ENCODE peak calls at places on chromosomes 12 and 14, in four cellular contexts. U is CD4-positive, alpha-beta T cell; G is psoas muscle; P is Panc1. K is an unnamed sample.

GRCh38 chr12:55925371-55925770 is 2.3 kb downstream of the PYM1 start:
- DNase-seq in U (no peak), G (no peak), P (no peak), K (no peak)

GRCh38 chr14:35285168-35285990 is 6.8 kb upstream of the PSMA6 start:
- DNase-seq in U (no peak), G (no peak), P (no peak), K (no peak)

GRCh38 chr14:98915625-98916024 is 356.4 kb downstream of the BCL11B start:
- DNase-seq in U (no peak), G (no peak), P (no peak), K (no peak)

GRCh38 chr14:69643430-69644200 is 32.2 kb downstream of the SUSD6 start:
- DNase-seq in U (peak), G (peak), P (peak), K (peak)

GRCh38 chr14:104186575-104186974 is 48.2 kb downstream of the KIF26A start:
- DNase-seq in U (no peak), G (no peak), P (no peak), K (no peak)

GRCh38 chr12:116945901-116946550 is 35.3 kb downstream of the FBXW8 start:
- DNase-seq in U (no peak), G (no peak), P (no peak), K (no peak)

GRCh38 chr12:83027021-83027723 is 340.5 kb downstream of the TMTC2 start:
- DNase-seq in U (no peak), G (no peak), P (no peak), K (no peak)

GRCh38 chr14:76936483-76936882 is 92.0 kb downstream of the IRF2BPL start:
- DNase-seq in U (no peak), G (peak), P (no peak), K (no peak)

GRCh38 chr14:61321385-61322010 is at the start of gene PRKCH:
- DNase-seq in U (peak), G (peak), P (no peak), K (no peak)

GRCh38 chr14:65555358-65555757 is 142.8 kb downstream of the FUT8 start:
- DNase-seq in U (no peak), G (no peak), P (no peak), K (no peak)

GRCh38 chr12:87233636-87234035 is 795.6 kb downstream of the C12orf50 start:
- DNase-seq in U (no peak), G (no peak), P (no peak), K (no peak)

GRCh38 chr14:90454041-90455000 is 57.5 kb downstream of the CALM1 start:
- DNase-seq in U (no peak), G (peak), P (no peak), K (no peak)

GRCh38 chr12:56411781-56412639 is 37.2 kb downstream of the TIMELESS start:
- DNase-seq in U (no peak), G (no peak), P (no peak), K (no peak)

GRCh38 chr12:67909681-67910080 is 79.6 kb upstream of the IFNG-AS1 start:
- DNase-seq in U (no peak), G (no peak), P (no peak), K (no peak)

GRCh38 chr14:77872152-77872551 is 72.2 kb downstream of the ADCK1 start:
- DNase-seq in U (no peak), G (no peak), P (no peak), K (no peak)

GRCh38 chr12:5487971-5488955 is 56.4 kb downstream of the NTF3 start:
- DNase-seq in U (no peak), G (no peak), P (no peak), K (no peak)

GRCh38 chr14:90184571-90185266 is 71.6 kb upstream of the PSMC1 start:
- DNase-seq in U (no peak), G (no peak), P (no peak), K (no peak)

GRCh38 chr12:79691299-79692248 is 810 bp upstream of the PAWR start:
- DNase-seq in U (no peak), G (no peak), P (peak), K (no peak)

GRCh38 chr12:48853228-48853688 is 1.3 kb upstream of the DDX23 start:
- DNase-seq in U (peak), G (peak), P (peak), K (peak)

GRCh38 chr12:114770323-114770722 is 86.3 kb upstream of the TBX3 start:
- DNase-seq in U (no peak), G (no peak), P (no peak), K (no peak)

GRCh38 chr14:31426663-31427062 is 6.3 kb upstream of the HEATR5A start:
- DNase-seq in U (no peak), G (no peak), P (no peak), K (no peak)

GRCh38 chr12:53388932-53389331 is 9.0 kb downstream of the SP1 start:
- DNase-seq in U (no peak), G (no peak), P (no peak), K (no peak)

GRCh38 chr14:32102152-32102787 is 25.2 kb downstream of the ARHGAP5 start:
- DNase-seq in U (no peak), G (no peak), P (no peak), K (no peak)

GRCh38 chr12:108576660-108577234 is 14.4 kb downstream of the ISCU start:
- DNase-seq in U (no peak), G (no peak), P (no peak), K (no peak)

GRCh38 chr12:3777206-3777809 is 24.4 kb upstream of the CRACR2A start:
- DNase-seq in U (no peak), G (no peak), P (peak), K (no peak)

GRCh38 chr12:49872781-49873181 is 29.9 kb upstream of the BCDIN3D start:
- DNase-seq in U (no peak), G (no peak), P (no peak), K (no peak)

GRCh38 chr12:86950043-86950838 is 694.0 kb upstream of the MGAT4C start:
- DNase-seq in U (no peak), G (no peak), P (no peak), K (no peak)

GRCh38 chr12:12387521-12387920 is 30.6 kb downstream of the BORCS5 start:
- DNase-seq in U (no peak), G (no peak), P (no peak), K (no peak)

DNA sequence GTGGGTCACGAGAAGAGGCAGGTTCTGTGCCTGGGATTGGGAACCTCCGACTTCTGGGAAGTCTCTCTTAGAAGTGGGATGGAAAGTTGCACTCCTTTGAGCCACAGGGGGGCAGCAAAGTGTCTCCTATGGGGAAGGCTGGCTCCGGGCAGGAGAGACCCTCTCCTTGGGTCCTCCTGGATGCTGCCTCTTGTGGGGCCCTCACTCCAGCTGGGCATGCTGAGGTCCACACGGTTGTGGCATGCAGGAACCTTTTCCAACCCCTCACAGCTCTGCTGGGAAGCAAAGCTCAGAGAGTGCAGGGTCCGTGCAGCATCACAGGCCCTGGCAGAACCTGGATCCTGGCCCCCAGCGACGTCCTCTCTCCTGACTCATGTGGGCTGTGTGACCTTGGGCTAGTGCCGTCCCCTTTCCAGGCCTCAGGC is 17.4 kb downstream of the SDSL start:
- DNase-seq in U (no peak), G (no peak), P (no peak), K (no peak)
- TF ChIP-seq CTCF in U (no peak), G (peak), P (peak), K (no peak)

DNA sequence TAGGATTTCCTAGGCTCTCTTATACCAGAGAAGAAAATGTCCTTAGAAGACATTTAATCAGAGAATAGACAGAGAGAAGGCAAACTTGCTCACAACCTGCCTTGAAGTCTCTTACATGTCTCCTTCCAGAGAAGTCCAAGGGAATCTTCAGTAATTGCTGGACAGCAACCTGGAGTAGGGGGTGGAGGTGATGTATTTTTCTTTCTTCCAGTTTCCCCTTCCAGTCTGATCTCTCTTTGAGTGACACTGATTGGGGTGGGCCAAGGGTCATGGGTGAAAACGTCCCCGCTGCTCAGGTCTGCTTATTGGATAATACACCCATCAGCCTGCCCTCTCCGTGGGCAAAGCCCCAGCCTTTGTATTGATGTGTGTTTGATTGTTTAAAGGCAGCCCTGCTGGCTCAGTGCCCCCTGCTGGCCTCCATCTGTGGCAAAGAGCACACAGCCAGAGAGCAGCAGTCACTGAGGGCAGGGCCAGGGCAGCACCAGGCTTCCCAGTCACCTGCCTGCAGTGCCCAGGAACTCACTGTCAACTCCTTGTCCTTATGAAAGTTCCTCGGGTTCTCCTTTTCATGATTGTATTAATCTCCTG is 35.7 kb upstream of the ATP2A2 start:
- DNase-seq in U (peak), G (no peak), P (no peak), K (no peak)
- TF ChIP-seq CTCF in U (peak), G (no peak), P (no peak), K (no peak)

GRCh38 chr14:68396411-68396930 is 396.4 kb downstream of the ZFP36L1 start:
- DNase-seq in U (no peak), G (no peak), P (no peak), K (no peak)
- TF ChIP-seq CTCF in U (no peak), G (no peak), P (no peak), K (no peak)

DNA sequence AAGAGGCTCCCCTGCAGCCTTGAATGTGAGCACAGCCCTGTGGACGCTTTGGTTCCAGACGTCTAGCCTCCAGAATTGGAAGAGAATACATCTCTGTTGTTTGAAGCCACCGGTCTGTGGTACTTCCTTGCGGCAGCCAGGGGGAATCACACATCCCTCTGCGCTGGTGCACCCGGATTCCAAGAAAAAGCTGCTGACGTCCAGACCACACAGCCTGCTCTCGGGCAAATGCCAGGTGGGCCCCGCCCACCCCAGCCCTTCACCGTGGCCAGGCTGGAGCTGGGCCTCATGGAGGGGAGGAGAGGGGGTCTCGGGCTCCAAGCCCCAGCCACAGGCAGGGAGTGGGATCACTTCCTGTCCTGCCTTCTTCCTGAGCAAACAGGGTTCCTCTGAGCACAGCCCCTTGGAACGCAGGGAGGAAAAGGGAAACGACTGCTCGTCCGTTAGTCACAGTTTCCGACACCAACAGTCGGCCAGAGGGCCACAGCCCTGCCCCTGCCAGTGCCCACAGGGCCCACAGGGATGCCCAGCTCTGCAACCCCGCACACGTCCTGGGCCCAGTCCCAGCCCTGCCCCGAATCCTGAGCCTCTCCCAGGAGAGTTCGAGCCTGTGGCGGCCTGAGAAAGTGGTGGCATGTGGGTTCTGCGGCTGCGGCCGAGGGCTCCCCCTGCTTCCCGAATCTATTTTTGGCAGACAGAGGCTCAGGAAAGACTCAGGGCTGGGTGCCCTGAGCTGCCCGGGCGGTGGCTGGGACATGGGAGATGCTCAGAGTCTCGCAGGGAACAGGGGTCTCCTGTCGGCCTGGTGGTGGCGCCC is 85.3 kb downstream of the RFLNA start:
- DNase-seq in U (no peak), G (peak), P (no peak), K (no peak)
- TF ChIP-seq CTCF in U (no peak), G (peak), P (no peak), K (peak)